ENCODE peak calls at places on chromosome 16, in seven cellular contexts. R is NT2/D1; F is IMR-90; L is CD8-positive, alpha-beta T cell; N is CD4-positive, alpha-beta T cell; U is PC-3; Z is left lung. S is an unnamed sample.

GRCh38 chr16:60137891-60138290 is 1403.8 kb upstream of the GOT2 start:
- DNase-seq in R (no peak), F (no peak), Z (no peak), U (no peak), N (no peak), L (no peak), S (no peak)

GRCh38 chr16:11964761-11965539 is at the start of gene TNFRSF17:
- DNase-seq in U (no peak), F (peak; percentile 37), L (no peak), Z (no peak), N (no peak), R (no peak), S (peak; percentile 1)

GRCh38 chr16:73831197-73831596 is 465.4 kb upstream of the PSMD7 start:
- DNase-seq in R (no peak), F (no peak), N (no peak), U (no peak), Z (no peak), L (no peak), S (no peak)

GRCh38 chr16:19639986-19640421 is 78.0 kb downstream of the KNOP1 start:
- DNase-seq in Z (no peak), N (no peak), L (no peak), F (no peak), R (no peak), U (no peak), S (no peak)

GRCh38 chr16:50368410-50369132 is at the start of gene BRD7:
- DNase-seq in R (no peak), Z (peak; percentile 92), N (peak; percentile 63), U (peak; percentile 56), F (peak; percentile 37), L (peak; percentile 73), S (no peak)

GRCh38 chr16:9048302-9048700 is 43.1 kb upstream of the HAPSTR1 start:
- DNase-seq in Z (no peak), N (no peak), L (no peak), R (no peak), F (peak; percentile 34), U (peak; percentile 7), S (no peak)

GRCh38 chr16:79876332-79876730 is 275.8 kb upstream of the MAF start:
- DNase-seq in L (no peak), R (no peak), N (no peak), U (no peak), F (no peak), Z (no peak), S (no peak)

GRCh38 chr16:87318158-87318644 is 1.0 kb upstream of the C16orf95 start:
- DNase-seq in U (peak; percentile 3), N (no peak), F (peak; percentile 16), L (no peak), Z (no peak), R (no peak), S (no peak)

GRCh38 chr16:89822188-89823086 is 5.8 kb upstream of the SPIRE2 start:
- DNase-seq in F (no peak), Z (peak; percentile 60), N (no peak), R (no peak), L (no peak), U (no peak), S (no peak)

GRCh38 chr16:35910409-35910808 is 2451.0 kb downstream of the TP53TG3F start:
- DNase-seq in F (no peak), R (no peak), N (no peak), Z (no peak), U (no peak), L (no peak), S (no peak)
- H3K9me3 ChIP-seq in F (peaks cover 31% of the 10 kb centered on the region), R (peaks cover 5% of the 10 kb centered on the region), N (peaks cover 3% of the 10 kb centered on the region), Z (peaks cover 82% of the 10 kb centered on the region), U (no peaks in the 10 kb centered on the region), L (no peaks in the 10 kb centered on the region), S (peaks cover 2% of the 10 kb centered on the region)

GRCh38 chr16:67796099-67796718 is 10.2 kb downstream of the RANBP10 start:
- DNase-seq in L (no peak), F (no peak), R (no peak), Z (no peak), U (no peak), N (no peak), S (no peak)
- H3K9me3 ChIP-seq in L (no peaks in the 10 kb centered on the region), F (no peaks in the 10 kb centered on the region), R (no peaks in the 10 kb centered on the region), Z (no peaks in the 10 kb centered on the region), U (no peaks in the 10 kb centered on the region), N (no peaks in the 10 kb centered on the region), S (no peaks in the 10 kb centered on the region)

DNA sequence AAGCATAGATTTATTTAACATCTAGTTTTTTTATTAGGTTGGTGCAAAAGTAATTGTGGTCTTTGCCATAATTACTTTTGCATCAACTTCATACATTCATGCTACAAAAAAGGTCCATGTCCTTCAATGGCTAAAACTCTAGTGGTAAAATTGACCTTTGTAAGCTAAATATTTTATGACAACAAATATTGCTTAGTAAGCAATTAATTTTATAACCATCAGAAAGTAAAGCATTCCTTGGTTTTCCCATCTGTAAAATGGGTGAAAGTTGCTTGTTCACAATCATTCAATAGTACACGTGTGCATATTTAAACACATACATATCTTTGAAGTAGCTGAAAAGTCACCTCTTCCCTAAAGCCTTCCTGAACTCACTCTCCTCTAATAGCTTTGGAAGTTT is 789.6 kb downstream of the CDH8 start:
- DNase-seq in R (no peak), L (no peak), Z (no peak), F (no peak), U (no peak), N (no peak), S (no peak)
- H3K9me3 ChIP-seq in R (no peaks in the 10 kb centered on the region), L (no peaks in the 10 kb centered on the region), Z (no peaks in the 10 kb centered on the region), F (peaks cover 6% of the 10 kb centered on the region), U (no peaks in the 10 kb centered on the region), N (peaks cover 20% of the 10 kb centered on the region), S (no peaks in the 10 kb centered on the region)

GRCh38 chr16:35195173-35195863 is 1735.9 kb downstream of the TP53TG3F start:
- DNase-seq in R (no peak), Z (peak; percentile 61), F (no peak), N (no peak), U (no peak), L (no peak), S (no peak)

GRCh38 chr16:35195864-35196216 is 1736.4 kb downstream of the TP53TG3F start:
- DNase-seq in F (no peak), R (no peak), L (no peak), N (no peak), Z (peak; percentile 67), U (no peak), S (no peak)

GRCh38 chr16:35194681-35195080 is 1735.3 kb downstream of the TP53TG3F start:
- DNase-seq in Z (no peak), F (no peak), R (no peak), L (no peak), U (no peak), N (no peak), S (no peak)

GRCh38 chr16:35192993-35193392 is 1733.6 kb downstream of the TP53TG3F start:
- DNase-seq in Z (no peak), R (no peak), F (no peak), L (no peak), U (no peak), N (no peak), S (no peak)

GRCh38 chr16:35193956-35194355 is 1734.5 kb downstream of the TP53TG3F start:
- DNase-seq in Z (no peak), N (no peak), L (no peak), F (no peak), U (no peak), R (no peak), S (no peak)
- H3K9me3 ChIP-seq in Z (peaks cover 40% of the 10 kb centered on the region), N (peaks cover 4% of the 10 kb centered on the region), L (no peaks in the 10 kb centered on the region), F (peaks cover 20% of the 10 kb centered on the region), U (no peaks in the 10 kb centered on the region), R (no peaks in the 10 kb centered on the region), S (peaks cover 3% of the 10 kb centered on the region)

GRCh38 chr16:71453051-71453450 is 9.0 kb downstream of the ZNF23 start:
- DNase-seq in N (no peak), U (no peak), R (no peak), Z (no peak), F (peak; percentile 23), L (no peak), S (no peak)
- H3K9me3 ChIP-seq in N (peaks cover 40% of the 10 kb centered on the region), U (peaks cover 33% of the 10 kb centered on the region), R (peaks cover 60% of the 10 kb centered on the region), Z (peaks cover 60% of the 10 kb centered on the region), F (peaks cover 56% of the 10 kb centered on the region), L (peaks cover 23% of the 10 kb centered on the region), S (peaks cover 19% of the 10 kb centered on the region)

GRCh38 chr16:49078571-49078970 is 203.1 kb downstream of the CBLN1 start:
- DNase-seq in U (no peak), R (no peak), N (no peak), Z (no peak), L (no peak), F (no peak), S (no peak)
- H3K9me3 ChIP-seq in U (no peaks in the 10 kb centered on the region), R (peaks cover 34% of the 10 kb centered on the region), N (no peaks in the 10 kb centered on the region), Z (peaks cover 50% of the 10 kb centered on the region), L (no peaks in the 10 kb centered on the region), F (peaks cover 3% of the 10 kb centered on the region), S (no peaks in the 10 kb centered on the region)

GRCh38 chr16:3220839-3221238 is 14.1 kb downstream of the ZNF200 start:
- DNase-seq in N (no peak), Z (no peak), F (no peak), U (no peak), R (no peak), L (no peak), S (no peak)

GRCh38 chr16:3223913-3224515 is 10.9 kb downstream of the ZNF200 start:
- DNase-seq in L (no peak), U (no peak), R (no peak), Z (no peak), F (no peak), N (no peak), S (no peak)
- H3K9me3 ChIP-seq in L (peaks cover 40% of the 10 kb centered on the region), U (peaks cover 22% of the 10 kb centered on the region), R (peaks cover 83% of the 10 kb centered on the region), Z (peaks cover 93% of the 10 kb centered on the region), F (peaks cover 60% of the 10 kb centered on the region), N (peaks cover 70% of the 10 kb centered on the region), S (peaks cover 26% of the 10 kb centered on the region)

GRCh38 chr16:62477796-62478195 is 441.6 kb upstream of the CDH8 start:
- DNase-seq in R (no peak), F (no peak), Z (no peak), L (no peak), N (no peak), U (no peak), S (no peak)
- H3K9me3 ChIP-seq in R (peaks cover 23% of the 10 kb centered on the region), F (peaks cover 36% of the 10 kb centered on the region), Z (peaks cover 42% of the 10 kb centered on the region), L (no peaks in the 10 kb centered on the region), N (peaks cover 27% of the 10 kb centered on the region), U (no peaks in the 10 kb centered on the region), S (no peaks in the 10 kb centered on the region)